ENCODE peak calls at places on chromosome 21, in seven cellular contexts. A is uterus, V is breast epithelium, W is astrocyte, H is thoracic aorta, U is tibial artery, E is sigmoid colon. D is an unnamed sample. For H3K9me3, the result is how much of the 10 kb centered on the place peaks cover.

GRCh38 chr21:45366931-45367401 is 38.0 kb upstream of the COL18A1 start:
- DNase-seq in H (peak), W (peak), V (no peak), E (peak), A (peak), U (peak), D (no peak)

GRCh38 chr21:28636988-28637691 is 355.5 kb downstream of the LTN1 start:
- DNase-seq in A (no peak), V (no peak), E (no peak), W (peak), U (no peak), H (no peak), D (no peak)

GRCh38 chr21:31347435-31348032 is 3.5 kb upstream of the TIAM1 start:
- DNase-seq in E (no peak), A (no peak), U (no peak), H (no peak), V (no peak), W (no peak), D (no peak)

GRCh38 chr21:20946701-20947100 is 51.5 kb upstream of the NCAM2 start:
- DNase-seq in A (no peak), W (no peak), E (no peak), V (no peak), H (no peak), U (no peak), D (no peak)

GRCh38 chr21:42294273-42294880 is 20.8 kb downstream of the TFF3 start:
- DNase-seq in A (no peak), W (no peak), H (no peak), V (no peak), U (no peak), E (no peak), D (no peak)

GRCh38 chr21:43733529-43734071 is 14.7 kb downstream of the PDXK start:
- DNase-seq in V (no peak), H (no peak), U (no peak), E (no peak), A (no peak), W (peak), D (no peak)

GRCh38 chr21:39885119-39885848 is 18.0 kb downstream of the PCP4 start:
- DNase-seq in U (no peak), V (no peak), W (peak), H (no peak), A (peak), E (peak), D (no peak)

GRCh38 chr21:45504021-45504515 is 38.2 kb downstream of the SLC19A1 start:
- DNase-seq in E (peak), A (peak), U (no peak), V (no peak), H (no peak), W (no peak), D (no peak)

GRCh38 chr21:39187141-39187540 is 3.9 kb upstream of the PSMG1 start:
- DNase-seq in W (no peak), H (no peak), A (no peak), U (no peak), V (no peak), E (no peak), D (no peak)

GRCh38 chr21:25506268-25506667 is 101.0 kb downstream of the MRPL39 start:
- DNase-seq in V (no peak), A (no peak), U (no peak), H (no peak), W (no peak), E (no peak), D (no peak)

GRCh38 chr21:14889080-14889805 is 175.6 kb downstream of the NRIP1 start:
- DNase-seq in E (no peak), U (no peak), A (no peak), V (no peak), H (no peak), W (peak), D (no peak)

GRCh38 chr21:27040738-27041137 is 73.8 kb upstream of the ADAMTS5 start:
- DNase-seq in H (no peak), A (no peak), U (no peak), W (no peak), E (no peak), V (no peak), D (no peak)

GRCh38 chr21:18954415-18954972 is 550.9 kb upstream of the TMPRSS15 start:
- DNase-seq in V (no peak), H (no peak), W (no peak), U (no peak), A (no peak), E (no peak), D (no peak)

GRCh38 chr21:38349111-38349746 is 92.4 kb downstream of the KCNJ15 start:
- DNase-seq in V (no peak), W (peak), H (no peak), A (no peak), E (no peak), U (no peak), D (peak)

GRCh38 chr21:34524671-34525601 is 12.9 kb upstream of the KCNE1 start:
- DNase-seq in U (no peak), A (peak), W (peak), H (no peak), E (peak), V (no peak), D (no peak)
- H3K27ac ChIP-seq in U (peak), A (peak), W (peak), H (peak), E (peak), V (peak), D (peak)

DNA sequence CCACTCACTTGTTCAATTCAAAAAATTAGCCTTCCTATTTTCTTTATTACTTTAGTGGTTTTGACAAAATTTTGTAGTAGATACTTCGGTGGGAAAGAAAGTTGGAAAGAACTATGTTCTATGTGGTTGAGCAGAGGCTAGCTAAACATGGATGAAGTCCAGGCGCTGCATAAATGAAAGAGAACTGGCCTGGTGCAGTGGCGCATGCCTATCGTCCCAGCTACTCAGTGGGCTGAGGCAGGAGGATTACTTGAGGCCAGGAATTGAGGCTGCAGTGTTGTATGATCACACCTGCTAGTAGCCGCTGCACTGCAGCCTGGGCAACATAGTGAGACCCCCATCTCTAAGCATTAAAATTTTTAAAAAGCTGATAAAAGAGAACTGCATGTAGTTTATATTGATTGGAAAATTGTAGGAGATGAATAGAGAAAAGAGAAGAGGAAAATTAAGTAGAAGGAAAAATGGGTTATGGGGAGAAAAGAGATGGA is 21.0 kb downstream of the IFNAR1 start:
- DNase-seq in W (no peak), V (no peak), U (no peak), E (no peak), H (no peak), A (no peak), D (no peak)
- H3K4me3 ChIP-seq in W (no peak), V (no peak), U (no peak), E (no peak), H (no peak), A (no peak), D (no peak)

GRCh38 chr21:46594276-46594675 is 10.6 kb downstream of the S100B start:
- DNase-seq in E (no peak), A (no peak), H (no peak), W (no peak), U (no peak), V (no peak), D (no peak)
- H3K9me3 ChIP-seq in E (under half), A (under half), H (under half), W (under half), U (under half), V (under half), D (under half)

DNA sequence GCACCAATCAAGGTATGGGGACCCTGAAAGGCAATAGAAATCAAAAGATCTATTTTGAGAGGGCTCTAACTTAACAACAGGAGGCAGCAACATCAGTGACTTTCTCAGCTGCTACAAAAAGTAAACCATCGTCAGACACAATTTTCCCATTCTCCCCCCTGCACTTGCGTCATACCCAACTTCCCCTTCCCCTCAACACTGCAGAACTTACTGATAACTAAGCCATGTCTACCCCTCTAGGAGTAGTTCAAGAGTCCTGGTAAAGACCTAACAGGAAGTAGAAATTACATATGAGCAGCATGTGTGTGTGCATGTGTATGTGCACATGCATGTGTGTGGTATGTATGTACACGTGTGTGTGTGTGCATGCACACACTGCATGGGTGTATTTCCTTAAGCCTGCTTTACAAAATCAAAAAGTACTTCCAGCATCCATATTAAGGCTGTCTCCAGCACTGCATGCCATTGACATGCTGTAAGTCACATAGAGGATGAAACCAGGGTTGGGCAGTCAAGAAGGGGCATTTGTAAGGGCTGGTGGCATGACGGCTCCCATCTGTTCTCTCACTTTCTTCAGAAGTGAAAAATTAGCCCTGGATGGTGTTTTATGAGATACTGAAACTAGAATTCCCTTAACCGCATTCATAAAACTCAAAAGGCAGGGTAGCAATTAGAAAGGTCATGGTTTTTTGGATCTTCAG is 460.1 kb upstream of the RUNX1 start:
- DNase-seq in W (no peak), U (peak), E (no peak), V (no peak), H (no peak), A (no peak), D (no peak)
- H3K27ac ChIP-seq in W (no peak), U (no peak), E (no peak), V (no peak), H (no peak), A (no peak), D (no peak)